ENCODE peak calls at places on chromosomes 1 and 21, in five cellular contexts. F is CD4-positive, alpha-beta T cell; R is fibroblast of lung; P is AG09319; C is cardiac muscle cell. T is an unnamed sample.

GRCh38 chr21:31991356-31992331 is 118.8 kb downstream of the HUNK start:
- DNase-seq in F (no peak), R (no peak), P (no peak), C (no peak), T (no peak)

GRCh38 chr1:28259252-28259934 is at the start of gene SESN2:
- DNase-seq in F (peak), R (peak), P (peak), C (peak), T (peak)

GRCh38 chr1:4218619-4219018 is 318.5 kb upstream of the C1orf174 start:
- DNase-seq in F (no peak), R (no peak), P (no peak), C (no peak), T (no peak)

GRCh38 chr1:115727706-115728249 is 40.7 kb downstream of the CASQ2 start:
- DNase-seq in F (no peak), R (peak), P (peak), C (no peak), T (no peak)

GRCh38 chr1:182561432-182561831 is 27.6 kb downstream of the RNASEL start:
- DNase-seq in F (no peak), R (no peak), P (no peak), C (no peak), T (no peak)

GRCh38 chr1:190880352-190880751 is 402.7 kb upstream of the BRINP3 start:
- DNase-seq in F (no peak), R (no peak), P (no peak), C (no peak), T (no peak)

GRCh38 chr1:55143686-55144085 is 71.5 kb downstream of the USP24 start:
- DNase-seq in F (peak), R (no peak), P (no peak), C (no peak), T (no peak)

GRCh38 chr1:220485131-220485530 is 42.8 kb upstream of the MARK1 start:
- DNase-seq in F (no peak), R (no peak), P (no peak), C (no peak), T (no peak)

GRCh38 chr1:178942285-178943218 is 71.7 kb upstream of the ANGPTL1 start:
- DNase-seq in F (no peak), R (peak), P (no peak), C (no peak), T (no peak)

GRCh38 chr1:118335372-118335771 is 150.3 kb upstream of the SPAG17 start:
- DNase-seq in F (no peak), R (peak), P (no peak), C (no peak), T (no peak)

GRCh38 chr1:1371354-1371740 is 3.7 kb downstream of the AURKAIP1 start:
- DNase-seq in F (peak), R (no peak), P (no peak), C (no peak), T (no peak)

GRCh38 chr21:35586305-35586704 is 474.0 kb downstream of the SETD4 start:
- DNase-seq in F (no peak), R (no peak), P (no peak), C (no peak), T (no peak)

GRCh38 chr1:180206581-180206980 is 23.5 kb upstream of the LHX4 start:
- DNase-seq in F (no peak), R (no peak), P (no peak), C (no peak), T (no peak)

GRCh38 chr1:205505791-205506190 is 1.3 kb downstream of the CDK18 start:
- DNase-seq in F (no peak), R (peak), P (no peak), C (no peak), T (no peak)

GRCh38 chr1:224707849-224708725 is 92.0 kb downstream of the CNIH3 start:
- DNase-seq in F (no peak), R (peak), P (no peak), C (no peak), T (no peak)

GRCh38 chr21:39712976-39713375 is 32.0 kb upstream of the IGSF5 start:
- DNase-seq in F (no peak), R (no peak), P (no peak), C (peak), T (no peak)

GRCh38 chr1:230459463-230459862 is 33.3 kb upstream of the PGBD5 start:
- DNase-seq in F (no peak), R (peak), P (no peak), C (no peak), T (no peak)

GRCh38 chr1:97094257-97094972 is 372.8 kb downstream of the PTBP2 start:
- DNase-seq in F (no peak), R (peak), P (peak), C (no peak), T (no peak)

GRCh38 chr21:15559612-15560011 is 170.2 kb upstream of the USP25 start:
- DNase-seq in F (no peak), R (no peak), P (no peak), C (no peak), T (no peak)

GRCh38 chr1:111707906-111708305 is 31.3 kb downstream of the INKA2 start:
- DNase-seq in F (no peak), R (peak), P (peak), C (no peak), T (no peak)

GRCh38 chr1:155651861-155652661 is 36.5 kb downstream of the YY1AP1 start:
- DNase-seq in F (no peak), R (no peak), P (no peak), C (no peak), T (no peak)

GRCh38 chr1:51666463-51666862 is 49.6 kb downstream of the OSBPL9 start:
- DNase-seq in F (no peak), R (peak), P (no peak), C (no peak), T (no peak)

GRCh38 chr1:184088037-184088436 is 36.5 kb downstream of the TSEN15 start:
- DNase-seq in F (no peak), R (no peak), P (no peak), C (no peak), T (no peak)

GRCh38 chr1:170663011-170663410 is 920 bp upstream of the PRRX1 start:
- DNase-seq in F (no peak), R (peak), P (no peak), C (no peak), T (no peak)

GRCh38 chr21:42191978-42192595 is 26.9 kb upstream of the ABCG1 start:
- DNase-seq in F (no peak), R (peak), P (no peak), C (no peak), T (no peak)

GRCh38 chr1:156667968-156668709 is 9.1 kb downstream of the NES start:
- DNase-seq in F (no peak), R (no peak), P (no peak), C (no peak), T (no peak)

GRCh38 chr1:80212021-80212420 is 1205.5 kb upstream of the ADGRL4 start:
- DNase-seq in F (no peak), R (no peak), P (no peak), C (no peak), T (no peak)

GRCh38 chr1:224435318-224435763 is 744 bp upstream of the WDR26 start:
- DNase-seq in F (no peak), R (peak), P (no peak), C (no peak), T (no peak)

DNA sequence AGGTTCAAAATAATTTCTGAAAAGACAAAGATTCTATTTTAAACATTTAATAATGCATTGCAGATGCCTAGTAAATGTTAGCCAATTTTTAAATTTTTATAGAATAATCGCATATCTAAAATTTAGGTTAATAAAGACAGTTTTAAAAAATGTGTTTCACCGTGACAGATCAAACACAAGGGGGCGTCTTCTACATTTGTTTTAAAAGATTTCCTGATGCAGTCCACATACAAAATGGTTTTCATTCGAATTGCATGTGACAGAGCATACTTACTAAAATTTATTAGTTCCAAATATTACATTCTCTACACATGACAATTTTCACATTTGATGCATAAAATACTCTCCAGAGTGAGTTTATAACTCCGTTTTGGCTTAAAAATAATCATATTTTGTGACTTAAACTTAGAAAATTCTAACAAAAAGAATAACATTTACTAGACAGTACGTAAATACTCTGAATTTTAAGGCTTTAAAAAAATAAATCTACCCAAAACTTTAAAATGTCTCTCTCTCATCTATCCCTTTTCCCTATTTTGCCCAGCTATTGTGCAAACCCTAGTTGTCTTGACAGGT is 75.5 kb downstream of the ADAMTS1 start:
- DNase-seq in F (no peak), R (peak), P (peak), C (peak), T (no peak)
- TF ChIP-seq CTCF in F (no peak), R (peak), P (peak), C (peak), T (peak)

DNA sequence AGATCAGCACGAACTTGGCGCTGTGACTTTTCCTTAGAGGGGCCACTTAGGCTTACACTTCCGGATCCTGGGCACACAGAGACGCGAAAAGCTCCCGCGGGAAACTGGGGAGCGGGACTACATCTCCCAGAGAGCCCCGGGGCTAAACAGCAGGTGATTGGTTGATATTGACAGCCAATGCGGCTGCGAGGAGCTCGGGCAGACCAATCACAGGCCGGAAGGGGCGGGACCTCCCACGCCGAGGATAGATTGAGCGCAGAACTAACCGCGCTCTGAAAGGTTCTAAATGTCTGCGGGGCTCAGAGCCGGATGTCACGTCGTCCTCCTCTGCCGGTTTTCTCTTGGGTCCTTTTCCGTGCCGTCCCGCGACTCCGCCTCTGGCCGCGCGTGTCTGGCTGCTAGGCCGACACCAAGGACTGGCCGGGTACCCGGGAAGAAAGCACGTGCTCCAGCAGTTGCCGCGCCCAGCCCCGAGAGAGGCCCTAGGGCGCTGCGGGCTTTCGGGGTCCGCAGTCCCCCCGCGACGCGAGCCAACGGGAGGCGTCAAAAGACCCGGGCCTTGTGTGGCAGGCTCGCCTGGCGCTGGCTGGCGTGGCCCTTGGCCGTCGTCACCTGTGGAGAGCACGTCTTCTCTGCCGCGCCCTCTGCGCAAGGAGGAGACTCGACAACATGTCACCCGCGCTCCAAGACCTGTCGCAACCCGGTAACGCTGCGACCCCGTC is at the start of gene MTR:
- DNase-seq in F (peak), R (peak), P (peak), C (peak), T (peak)
- TF ChIP-seq CTCF in F (no peak), R (no peak), P (no peak), C (no peak), T (no peak)

DNA sequence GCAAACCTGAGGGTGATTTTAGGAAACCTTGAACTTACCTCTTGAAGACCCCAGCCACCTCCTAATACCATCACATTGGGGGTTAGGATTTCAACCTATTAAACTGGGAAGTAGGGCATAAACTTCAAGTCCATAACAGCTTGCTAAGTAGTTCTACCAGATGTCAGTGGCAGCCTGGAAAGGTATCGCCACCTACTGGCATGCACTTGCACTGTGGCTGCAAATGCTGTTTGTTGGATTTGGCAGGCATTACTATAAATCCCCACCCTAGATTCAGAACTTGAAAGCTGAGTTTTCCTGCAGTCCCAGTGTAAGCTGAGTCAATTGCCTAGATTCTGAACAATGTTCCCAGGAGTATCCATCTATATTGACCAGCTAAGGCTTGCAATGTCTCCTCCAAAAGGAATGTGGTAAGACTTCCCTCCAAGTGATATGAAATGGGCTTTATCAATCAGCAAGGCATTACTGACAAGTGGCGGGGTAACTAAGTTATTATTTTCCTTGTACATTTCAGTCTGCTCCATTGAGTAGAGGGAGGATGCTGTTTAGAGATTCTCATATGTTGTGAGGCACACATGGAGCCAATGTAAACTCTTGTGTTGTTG is 474.5 kb downstream of the PTPRC start:
- DNase-seq in F (peak), R (peak), P (peak), C (peak), T (no peak)
- TF ChIP-seq CTCF in F (peak), R (peak), P (peak), C (peak), T (peak)

GRCh38 chr1:218683224-218683623 is 338.1 kb downstream of the TGFB2 start:
- DNase-seq in F (no peak), R (no peak), P (no peak), C (no peak), T (no peak)

GRCh38 chr1:218679988-218680743 is 335.0 kb downstream of the TGFB2 start:
- DNase-seq in F (no peak), R (peak), P (no peak), C (no peak), T (no peak)

GRCh38 chr1:218676991-218677390 is 331.9 kb downstream of the TGFB2 start:
- DNase-seq in F (no peak), R (peak), P (no peak), C (no peak), T (no peak)

GRCh38 chr1:218674280-218674773 is 329.2 kb downstream of the TGFB2 start:
- DNase-seq in F (no peak), R (peak), P (no peak), C (peak), T (no peak)

GRCh38 chr1:218679391-218679790 is 334.3 kb downstream of the TGFB2 start:
- DNase-seq in F (no peak), R (peak), P (no peak), C (no peak), T (no peak)
- TF ChIP-seq CTCF in F (no peak), R (no peak), P (no peak), C (no peak), T (no peak)

GRCh38 chr1:94237291-94238226 is at the start of gene ARHGAP29:
- DNase-seq in F (no peak), R (peak), P (peak), C (peak), T (peak)

GRCh38 chr1:94236021-94236491 is 1.3 kb downstream of the ARHGAP29 start:
- DNase-seq in F (no peak), R (peak), P (no peak), C (peak), T (no peak)

GRCh38 chr1:94234615-94235014 is 2.8 kb downstream of the ARHGAP29 start:
- DNase-seq in F (no peak), R (no peak), P (no peak), C (no peak), T (no peak)

GRCh38 chr1:94235189-94236020 is 2.0 kb downstream of the ARHGAP29 start:
- DNase-seq in F (no peak), R (no peak), P (no peak), C (no peak), T (no peak)

DNA sequence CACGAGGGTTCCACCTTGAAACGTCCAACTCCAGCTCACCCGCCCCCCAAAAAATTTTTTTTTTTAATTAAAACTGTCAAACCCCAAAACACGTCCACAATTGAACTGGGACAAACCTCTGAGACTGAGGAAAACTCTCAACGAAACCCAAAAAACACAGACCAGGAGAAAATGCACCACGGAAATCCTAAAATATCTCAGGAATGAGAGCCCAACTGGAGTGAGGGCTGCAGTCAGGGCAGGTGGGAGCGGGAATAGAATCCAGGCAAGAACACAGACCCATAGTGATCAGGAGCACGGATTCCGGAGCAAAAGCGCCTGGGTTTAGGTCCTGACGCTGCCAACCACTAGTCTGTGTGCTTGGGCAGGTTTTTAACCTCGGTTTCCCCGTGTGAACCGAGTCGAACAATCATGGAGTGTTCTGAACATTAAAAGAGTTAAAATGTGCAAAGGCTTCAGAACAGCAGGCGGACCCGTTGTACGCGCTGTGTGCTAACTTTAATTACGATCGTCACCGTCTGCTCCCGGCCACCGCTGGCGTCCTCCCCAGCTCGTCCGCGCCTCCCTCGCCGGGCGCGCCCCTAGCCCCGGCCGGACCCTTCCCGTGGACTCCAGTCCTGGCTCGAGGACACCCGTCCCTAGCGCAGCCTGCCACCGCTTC is 624 bp downstream of the ARHGAP29 start:
- DNase-seq in F (no peak), R (peak), P (no peak), C (peak), T (no peak)
- TF ChIP-seq CTCF in F (no peak), R (peak), P (peak), C (peak), T (peak)

GRCh38 chr21:38702196-38702595 is 103.5 kb upstream of the ETS2 start:
- DNase-seq in F (no peak), R (no peak), P (no peak), C (no peak), T (no peak)

GRCh38 chr21:38696617-38697016 is 109.1 kb upstream of the ETS2 start:
- DNase-seq in F (no peak), R (no peak), P (no peak), C (no peak), T (no peak)

GRCh38 chr21:38699048-38699447 is 106.7 kb upstream of the ETS2 start:
- DNase-seq in F (no peak), R (no peak), P (no peak), C (no peak), T (no peak)
- TF ChIP-seq CTCF in F (no peak), R (peak), P (peak), C (peak), T (peak)

GRCh38 chr1:93615201-93616150 is 66.2 kb downstream of the BCAR3 start:
- DNase-seq in F (no peak), R (peak), P (no peak), C (no peak), T (no peak)

GRCh38 chr1:93619507-93620168 is 62.0 kb downstream of the BCAR3 start:
- DNase-seq in F (no peak), R (no peak), P (no peak), C (no peak), T (no peak)

GRCh38 chr1:93616996-93617669 is 64.5 kb downstream of the BCAR3 start:
- DNase-seq in F (no peak), R (peak), P (no peak), C (no peak), T (no peak)

GRCh38 chr1:93616221-93616995 is 65.2 kb downstream of the BCAR3 start:
- DNase-seq in F (no peak), R (peak), P (no peak), C (no peak), T (no peak)

GRCh38 chr1:93617670-93618488 is 63.8 kb downstream of the BCAR3 start:
- DNase-seq in F (no peak), R (no peak), P (no peak), C (no peak), T (no peak)
- TF ChIP-seq CTCF in F (no peak), R (no peak), P (no peak), C (no peak), T (no peak)

T was measured in type B pancreatic cell.